ENCODE peak calls at places on chromosomes 7 and 10, in six cellular contexts. O, K, N, L, Q and A are unnamed samples. For H3K4me1, the result is how much of the 10 kb centered on the place peaks cover.

GRCh38 chr7:104267701-104268368 is 60.0 kb upstream of the ORC5 start:
- DNase-seq in N (no peak), O (peak), Q (peak), K (no peak), L (no peak), A (no peak)

GRCh38 chr7:25259487-25260243 is 31.4 kb upstream of the NPVF start:
- DNase-seq in L (peak), N (peak), Q (peak), O (peak), K (peak), A (peak)

GRCh38 chr7:39880556-39880955 is 69.5 kb upstream of the CDK13 start:
- DNase-seq in O (no peak), L (no peak), N (no peak), Q (peak), K (no peak), A (no peak)

GRCh38 chr10:113550365-113550764 is 2.5 kb upstream of the HABP2 start:
- DNase-seq in Q (no peak), N (no peak), K (no peak), O (no peak), L (no peak), A (no peak)

GRCh38 chr10:85222300-85222699 is 893.9 kb downstream of the CCSER2 start:
- DNase-seq in Q (no peak), L (no peak), O (no peak), K (no peak), N (no peak), A (no peak)

GRCh38 chr10:128186959-128187787 is 61.0 kb upstream of the MKI67 start:
- DNase-seq in L (no peak), K (no peak), Q (no peak), O (no peak), N (no peak), A (no peak)

GRCh38 chr10:59362991-59363390 is 642 bp upstream of the FAM13C start:
- DNase-seq in L (peak), O (peak), Q (peak), K (no peak), N (no peak), A (peak)

GRCh38 chr10:62076872-62077271 is 175.4 kb downstream of the ARID5B start:
- DNase-seq in N (no peak), O (no peak), L (no peak), K (no peak), Q (peak), A (no peak)

GRCh38 chr10:58268454-58268945 is 462 bp upstream of the CISD1 start:
- DNase-seq in O (no peak), K (no peak), N (no peak), Q (no peak), L (no peak), A (no peak)

GRCh38 chr7:96331233-96331632 is 9.3 kb upstream of the SLC25A13 start:
- DNase-seq in Q (no peak), N (no peak), L (no peak), K (no peak), O (no peak), A (no peak)

GRCh38 chr10:109898666-109899577 is 24.4 kb downstream of the XPNPEP1 start:
- DNase-seq in Q (peak), L (peak), N (no peak), K (no peak), O (no peak), A (no peak)
- H3K4me1 ChIP-seq in Q (half or more), L (under half), N (under half), K (under half), O (under half), A (half or more)

DNA sequence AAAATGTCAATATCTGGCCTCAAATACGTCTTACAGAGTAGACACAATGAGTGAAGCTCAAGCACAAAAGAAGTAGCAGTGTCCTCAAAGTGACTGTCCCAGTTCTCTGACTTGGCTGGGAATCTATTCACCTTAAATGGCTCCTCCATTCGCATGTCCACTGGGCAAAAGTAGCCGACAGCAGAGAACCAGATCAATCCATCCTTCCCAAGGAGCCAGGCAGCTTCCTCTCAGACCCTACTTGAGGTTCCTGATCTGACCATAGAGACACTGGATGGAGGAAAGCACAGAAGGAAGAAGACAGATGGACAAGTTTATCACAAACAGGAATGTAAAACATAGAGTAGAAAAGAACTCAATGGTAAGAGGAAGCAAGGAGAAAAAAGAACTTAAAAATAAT is 53.5 kb downstream of the CDK6 start:
- DNase-seq in K (no peak), O (peak), L (no peak), Q (no peak), N (no peak), A (no peak)
- H3K4me1 ChIP-seq in K (under half), O (under half), L (under half), Q (under half), N (under half), A (half or more)

GRCh38 chr7:47540053-47540386 is 41.9 kb downstream of the TNS3 start:
- DNase-seq in N (no peak), Q (no peak), K (no peak), L (no peak), O (no peak), A (no peak)
- H3K4me1 ChIP-seq in N (under half), Q (under half), K (under half), L (under half), O (under half), A (under half)

GRCh38 chr10:125082881-125083575 is 77.3 kb downstream of the CTBP2 start:
- DNase-seq in N (no peak), K (no peak), L (no peak), O (no peak), Q (no peak), A (no peak)

GRCh38 chr10:125081931-125082330 is 78.4 kb downstream of the CTBP2 start:
- DNase-seq in K (no peak), N (no peak), Q (no peak), O (no peak), L (no peak), A (no peak)

GRCh38 chr10:125080296-125080695 is 80.1 kb downstream of the CTBP2 start:
- DNase-seq in Q (no peak), L (no peak), K (no peak), O (no peak), N (no peak), A (no peak)

GRCh38 chr10:125079091-125079600 is 81.2 kb downstream of the CTBP2 start:
- DNase-seq in O (no peak), N (no peak), L (no peak), K (no peak), Q (no peak), A (no peak)

DNA sequence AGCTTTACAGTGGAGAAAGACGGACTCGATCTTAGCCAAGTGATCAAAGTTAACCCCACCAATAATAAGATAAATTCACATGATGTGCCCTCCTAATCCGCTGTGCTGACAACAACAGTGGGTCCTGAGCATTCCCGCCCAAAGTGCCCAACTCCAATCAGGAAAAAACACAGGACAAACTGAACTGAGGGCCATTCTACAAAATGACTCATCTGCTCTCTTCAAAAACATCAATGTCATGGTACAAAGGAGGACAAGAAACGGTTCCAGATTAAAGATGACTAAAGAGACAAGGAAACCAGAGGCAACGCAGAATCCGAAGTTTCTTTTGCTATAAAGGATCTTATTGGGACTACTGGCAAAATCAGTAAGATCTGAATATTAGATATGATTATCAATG is 79.4 kb downstream of the CTBP2 start:
- DNase-seq in N (no peak), O (no peak), L (no peak), Q (no peak), K (no peak), A (no peak)
- H3K4me1 ChIP-seq in N (under half), O (under half), L (under half), Q (under half), K (under half), A (under half)

DNA sequence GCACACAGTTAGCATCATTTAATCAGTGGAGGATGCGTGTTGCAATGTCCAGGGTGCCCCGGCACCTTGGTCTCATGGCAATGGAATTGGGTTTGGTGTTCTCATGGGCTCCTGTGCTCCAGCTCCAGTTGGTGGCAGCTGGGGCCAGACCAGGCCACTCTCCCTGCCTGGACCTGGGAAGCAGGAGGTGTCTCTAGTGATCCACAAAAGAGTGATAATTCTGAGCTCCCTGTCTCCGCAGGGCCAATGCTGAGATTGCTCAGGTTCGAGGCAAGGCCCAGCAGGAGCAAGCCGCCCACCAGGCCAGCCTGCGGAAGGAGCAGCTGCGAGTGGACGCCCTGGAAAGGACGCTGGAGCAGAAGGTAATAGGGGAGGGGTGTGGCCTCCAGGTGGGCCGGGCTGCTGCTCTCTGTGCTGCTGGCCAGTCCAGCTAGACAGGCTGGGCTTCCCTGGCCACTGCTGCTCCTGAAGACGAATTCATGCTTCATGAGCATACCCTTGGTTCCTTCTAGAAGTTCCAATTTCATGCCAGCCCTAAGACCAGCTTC is 21.7 kb upstream of the BTBD16 start:
- DNase-seq in K (no peak), N (no peak), Q (no peak), O (no peak), L (peak), A (no peak)
- H3K4me1 ChIP-seq in K (under half), N (under half), Q (under half), O (under half), L (under half), A (under half)

DNA sequence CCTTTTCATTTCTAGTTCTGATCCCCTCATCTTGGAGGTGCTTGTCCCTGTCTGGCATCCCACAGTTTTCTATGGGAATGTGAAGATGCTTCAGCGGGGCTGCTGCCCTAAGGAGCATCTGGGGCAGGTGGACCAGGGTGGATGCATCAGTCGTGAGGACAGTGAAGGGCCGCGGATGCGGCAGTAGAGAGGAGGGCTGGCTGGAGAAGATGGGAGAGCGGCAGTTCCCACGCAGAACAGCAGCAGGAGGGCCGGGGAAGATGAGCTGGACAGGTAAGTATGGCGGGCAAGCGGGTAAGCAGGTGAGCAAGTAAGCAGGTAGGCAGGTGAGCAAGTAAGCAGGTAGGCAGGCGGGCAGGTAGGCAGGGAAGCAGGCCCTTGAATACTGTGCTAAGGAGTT is 48.9 kb downstream of the ASB13 start:
- DNase-seq in L (no peak), N (no peak), O (no peak), Q (no peak), K (no peak), A (no peak)
- H3K4me1 ChIP-seq in L (under half), N (under half), O (under half), Q (under half), K (under half), A (half or more)

GRCh38 chr10:3071405-3072198 is 4.3 kb downstream of the PFKP start:
- DNase-seq in L (no peak), N (no peak), K (no peak), Q (peak), O (no peak), A (no peak)

GRCh38 chr10:3068201-3068967 is 1.0 kb downstream of the PFKP start:
- DNase-seq in L (peak), K (peak), O (peak), Q (peak), N (no peak), A (peak)

GRCh38 chr10:3067859-3068179 is 471 bp downstream of the PFKP start:
- DNase-seq in O (peak), K (peak), N (no peak), L (peak), Q (no peak), A (no peak)

GRCh38 chr10:3068968-3069737 is 1.8 kb downstream of the PFKP start:
- DNase-seq in N (no peak), Q (peak), O (peak), K (no peak), L (peak), A (no peak)

GRCh38 chr10:3069876-3070275 is 2.5 kb downstream of the PFKP start:
- DNase-seq in O (no peak), L (no peak), Q (no peak), K (no peak), N (no peak), A (no peak)
- H3K4me1 ChIP-seq in O (under half), L (under half), Q (under half), K (under half), N (under half), A (half or more)